ENCODE peak calls at places on chromosomes 16 and 17, in four cellular contexts. B is PC-3, M is colonic mucosa, E is upper lobe of right lung. P is an unnamed sample.
A peak's percentile ranks its signal among the peaks of the same experiment; 100 is the strongest.

GRCh38 chr17:58631523-58632323 is 60.1 kb downstream of the TEX14 start:
- DNase-seq in B (peak; percentile 100), M (peak; percentile 97), E (peak; percentile 95), P (peak; percentile 87)

GRCh38 chr17:20270336-20270735 is 197.0 kb downstream of the LGALS9B start:
- DNase-seq in B (no peak), M (no peak), E (no peak), P (no peak)

GRCh38 chr17:65154770-65155589 is 17.8 kb downstream of the RGS9 start:
- DNase-seq in B (peak; percentile 88), M (no peak), E (no peak), P (no peak)

GRCh38 chr17:69534235-69534621 is 119.7 kb downstream of the MAP2K6 start:
- DNase-seq in B (no peak), M (no peak), E (no peak), P (no peak)

GRCh38 chr17:79654350-79654959 is 43.6 kb upstream of the RBFOX3 start:
- DNase-seq in B (no peak), M (no peak), E (no peak), P (no peak)

GRCh38 chr17:44587339-44587738 is 30.1 kb downstream of the FZD2 start:
- DNase-seq in B (peak; percentile 91), M (no peak), E (peak; percentile 66), P (no peak)

GRCh38 chr17:35568561-35568960 is 7.9 kb upstream of the SLFN14 start:
- DNase-seq in B (peak; percentile 52), M (peak; percentile 53), E (no peak), P (no peak)

GRCh38 chr17:12726131-12726530 is 60.4 kb downstream of the MYOCD start:
- DNase-seq in B (no peak), M (no peak), E (no peak), P (no peak)

GRCh38 chr17:20955437-20956323 is 87.1 kb downstream of the USP22 start:
- DNase-seq in B (peak; percentile 76), M (peak; percentile 32), E (no peak), P (no peak)

GRCh38 chr17:40122944-40123810 is 1.4 kb downstream of the MSL1 start:
- DNase-seq in B (peak; percentile 33), M (peak; percentile 73), E (peak; percentile 66), P (no peak)

GRCh38 chr17:47901423-47901822 is 5.4 kb downstream of the SP2 start:
- DNase-seq in B (no peak), M (no peak), E (no peak), P (no peak)

GRCh38 chr17:47905221-47905733 is 9.2 kb downstream of the SP2 start:
- DNase-seq in B (peak; percentile 32), M (peak; percentile 40), E (no peak), P (no peak)

GRCh38 chr17:47898246-47898645 is 2.2 kb downstream of the SP2 start:
- DNase-seq in B (no peak), M (no peak), E (no peak), P (no peak)

GRCh38 chr17:47899643-47900042 is 3.6 kb downstream of the SP2 start:
- DNase-seq in B (no peak), M (no peak), E (no peak), P (no peak)

DNA sequence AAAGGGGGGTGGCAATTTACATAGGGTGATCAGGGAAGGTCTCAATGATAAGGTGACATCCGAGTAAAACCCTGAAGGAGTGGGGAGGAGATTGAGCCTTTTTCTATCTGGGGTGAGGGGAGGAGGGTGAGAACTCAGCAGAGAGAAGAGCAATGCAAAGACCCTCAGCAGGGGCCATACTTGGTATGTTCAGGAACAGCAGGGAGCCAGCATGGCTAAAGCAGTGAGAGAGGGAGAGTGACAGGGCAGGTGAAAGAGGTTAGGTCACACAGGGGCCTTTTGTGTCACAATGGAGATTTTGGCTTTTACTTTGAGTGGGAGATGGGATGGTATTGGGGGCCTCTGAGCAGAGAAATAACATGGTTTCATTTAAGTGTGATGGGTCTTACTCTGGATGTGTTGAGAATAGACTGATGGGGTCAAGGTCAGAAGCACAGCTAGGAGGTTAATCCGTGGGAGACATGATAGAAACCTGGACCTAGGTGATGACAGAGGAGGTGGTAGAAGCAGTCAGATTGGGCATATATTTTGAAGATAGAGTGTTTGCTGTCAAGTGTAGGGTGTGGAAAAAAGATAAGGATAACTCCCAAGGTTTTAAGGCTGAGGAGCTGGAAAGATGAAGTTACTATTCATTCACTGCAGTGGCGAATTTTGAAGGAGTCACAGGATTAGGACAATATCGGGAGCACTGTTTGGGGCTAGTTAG is 6.2 kb downstream of the SP2 start:
- DNase-seq in B (no peak), M (no peak), E (no peak), P (peak; percentile 35)
- H3K4me1 ChIP-seq in B (peaks cover 8% of the 10 kb centered on the region), M (peaks cover 6% of the 10 kb centered on the region), E (peaks cover 49% of the 10 kb centered on the region), P (peaks cover 7% of the 10 kb centered on the region)

DNA sequence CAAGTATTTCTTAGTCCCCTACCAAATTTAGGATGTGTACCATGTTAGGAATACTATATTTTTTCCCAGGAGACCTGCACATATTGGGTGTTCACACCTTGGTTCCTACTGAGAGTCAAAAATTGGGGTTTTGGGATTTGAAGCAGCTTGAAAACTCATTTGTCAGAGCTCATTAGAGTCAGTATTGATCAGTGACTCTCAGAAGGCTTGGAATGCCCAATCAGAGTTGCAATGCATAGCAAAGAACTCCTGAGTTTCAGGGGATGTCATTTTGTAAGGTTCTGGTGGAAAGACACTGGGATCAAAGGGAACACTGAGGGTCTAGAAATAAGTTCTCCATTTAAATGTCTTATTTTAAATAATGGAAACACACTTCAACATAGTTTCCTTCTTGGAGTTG is 5.1 kb downstream of the HLF start:
- DNase-seq in B (no peak), M (no peak), E (no peak), P (no peak)
- H3K4me3 ChIP-seq in B (no peak overlapping the region), M (no peak overlapping the region), E (peak overlapping the region; percentile 64), P (no peak overlapping the region)

GRCh38 chr16:72821551-72821950 is 226.4 kb downstream of the ZFHX3 start:
- DNase-seq in B (no peak), M (no peak), E (no peak), P (no peak)
- H3K27ac ChIP-seq in B (no peak overlapping the region), M (no peak overlapping the region), E (no peak overlapping the region), P (no peak overlapping the region)

DNA sequence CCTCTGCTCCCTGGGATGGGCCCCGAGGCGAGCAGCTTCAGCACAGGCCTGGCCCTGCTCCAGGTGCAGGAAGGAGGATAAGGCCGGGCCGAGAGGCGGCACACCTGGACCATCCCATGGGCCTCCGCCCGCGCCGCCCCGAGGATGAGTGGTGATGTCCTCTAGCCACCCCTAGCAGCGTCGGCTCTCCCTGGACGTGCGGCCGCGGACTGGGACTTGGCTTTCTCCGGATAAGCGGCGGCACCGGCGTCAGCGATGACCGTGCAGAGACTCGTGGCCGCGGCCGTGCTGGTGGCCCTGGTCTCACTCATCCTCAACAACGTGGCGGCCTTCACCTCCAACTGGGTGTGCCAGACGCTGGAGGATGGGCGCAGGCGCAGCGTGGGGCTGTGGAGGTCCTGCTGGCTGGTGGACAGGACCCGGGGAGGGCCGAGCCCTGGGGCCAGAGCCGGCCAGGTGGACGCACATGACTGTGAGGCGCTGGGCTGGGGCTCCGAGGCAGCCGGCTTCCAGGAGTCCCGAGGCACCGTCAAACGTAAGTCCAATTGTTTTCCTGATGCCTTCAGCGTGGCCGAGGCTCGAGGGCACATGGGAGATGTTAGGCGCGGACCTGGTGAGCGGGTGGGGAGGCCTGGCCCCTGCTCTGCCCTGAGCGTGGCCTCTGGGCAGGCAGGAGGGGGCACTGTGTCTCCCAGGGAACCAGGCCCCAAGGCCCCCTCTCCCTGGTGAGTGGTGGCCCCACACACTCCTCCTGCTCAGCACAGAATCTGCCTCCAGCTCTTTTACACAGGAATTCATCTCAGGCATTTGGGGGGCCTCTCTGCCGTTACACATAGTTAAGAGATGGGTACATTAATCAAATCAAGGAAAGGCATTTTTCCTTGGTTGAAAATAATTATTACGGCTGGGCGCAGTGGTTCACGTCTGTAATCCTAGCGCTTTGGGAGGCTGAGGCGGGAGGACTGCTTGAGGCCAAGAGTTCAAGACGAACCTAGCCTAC is 855 bp downstream of the TMEM204 start:
- DNase-seq in B (no peak), M (no peak), E (no peak), P (no peak)
- H3K4me1 ChIP-seq in B (no peaks in the 10 kb centered on the region), M (no peaks in the 10 kb centered on the region), E (peaks cover 45% of the 10 kb centered on the region), P (no peaks in the 10 kb centered on the region)

GRCh38 chr17:17413821-17414220 is 63.0 kb upstream of the MED9 start:
- DNase-seq in B (no peak), M (no peak), E (peak; percentile 32), P (no peak)
- H3K4me3 ChIP-seq in B (peak overlapping the region; percentile 30), M (no peak overlapping the region), E (no peak overlapping the region), P (no peak overlapping the region)

GRCh38 chr16:85557976-85558589 is 55.0 kb upstream of the GSE1 start:
- DNase-seq in B (peak; percentile 62), M (peak; percentile 82), E (no peak), P (no peak)
- H3K27ac ChIP-seq in B (peak overlapping the region; percentile 39), M (peak overlapping the region; percentile 95), E (peak overlapping the region; percentile 95), P (no peak overlapping the region)